ENCODE peak calls at places on chromosomes 2 and 18, in six cellular contexts. O is AG09309, C is right atrium auricular region, H is stomach, X is chondrocyte, E is dorsolateral prefrontal cortex. K is an unnamed sample.

GRCh38 chr2:41546031-41546430 is 501.8 kb upstream of the PKDCC start:
- DNase-seq in O (no peak), H (no peak), E (no peak), C (no peak), X (no peak), K (no peak)

GRCh38 chr18:60018801-60019462 is 119.1 kb downstream of the PMAIP1 start:
- DNase-seq in H (no peak), E (no peak), C (no peak), O (no peak), X (no peak), K (no peak)

GRCh38 chr2:149744845-149745244 is 157.3 kb upstream of the MMADHC start:
- DNase-seq in C (no peak), O (no peak), X (no peak), E (no peak), H (no peak), K (no peak)

GRCh38 chr2:20236496-20236895 is 11.6 kb upstream of the SDC1 start:
- DNase-seq in E (no peak), X (no peak), H (no peak), C (no peak), O (no peak), K (no peak)

GRCh38 chr2:131140581-131140980 is 35.4 kb downstream of the PLEKHB2 start:
- DNase-seq in C (no peak), H (no peak), X (no peak), O (no peak), E (no peak), K (no peak)

GRCh38 chr2:66575625-66576371 is 140.9 kb downstream of the MEIS1 start:
- DNase-seq in O (no peak), C (no peak), X (no peak), E (no peak), H (no peak), K (peak; percentile 80)

GRCh38 chr18:24497052-24497754 is 36.8 kb downstream of the HRH4 start:
- DNase-seq in O (peak; percentile 50), E (no peak), X (no peak), C (no peak), H (no peak), K (no peak)

GRCh38 chr2:63992061-63992685 is 27.1 kb downstream of the VPS54 start:
- DNase-seq in O (no peak), X (no peak), E (no peak), H (no peak), C (no peak), K (no peak)

GRCh38 chr2:204060896-204061640 is 124.5 kb downstream of the ICOS start:
- DNase-seq in O (no peak), H (no peak), X (no peak), E (no peak), C (no peak), K (no peak)

GRCh38 chr2:8119782-8120551 is 561.9 kb upstream of the ID2 start:
- DNase-seq in C (no peak), X (no peak), H (no peak), E (no peak), O (no peak), K (no peak)

GRCh38 chr2:19863303-19864041 is 38.3 kb downstream of the TTC32 start:
- DNase-seq in C (peak; percentile 82), H (peak; percentile 74), X (no peak), O (peak; percentile 4), E (peak; percentile 57), K (peak; percentile 78)

GRCh38 chr18:61322265-61322873 is 10.9 kb upstream of the CDH20 start:
- DNase-seq in C (no peak), H (peak; percentile 44), X (no peak), O (no peak), E (peak; percentile 75), K (peak; percentile 78)

GRCh38 chr2:33153008-33153407 is 206.3 kb downstream of the LTBP1 start:
- DNase-seq in E (no peak), C (no peak), X (no peak), O (no peak), H (no peak), K (no peak)

GRCh38 chr18:70673834-70674233 is 385.0 kb downstream of the SOCS6 start:
- DNase-seq in C (no peak), X (no peak), E (no peak), H (no peak), O (no peak), K (no peak)

GRCh38 chr2:98460573-98461560 is 16.2 kb downstream of the INPP4A start:
- DNase-seq in E (no peak), C (no peak), H (peak; percentile 32), X (no peak), O (no peak), K (no peak)

GRCh38 chr18:49980869-49981268 is 167.5 kb upstream of the ACAA2 start:
- DNase-seq in C (no peak), O (no peak), E (no peak), H (no peak), X (no peak), K (no peak)

GRCh38 chr2:158202151-158202778 is 100.6 kb downstream of the UPP2 start:
- DNase-seq in H (no peak), E (no peak), C (no peak), O (no peak), X (no peak), K (no peak)

GRCh38 chr18:53819174-53819573 is 405.3 kb downstream of the MBD2 start:
- DNase-seq in O (no peak), X (peak; percentile 39), C (no peak), H (no peak), E (no peak), K (no peak)

GRCh38 chr2:1899396-1899730 is 155.0 kb upstream of the PXDN start:
- DNase-seq in H (no peak), X (peak; percentile 75), C (no peak), O (no peak), E (no peak), K (no peak)

GRCh38 chr2:1898461-1899395 is 154.4 kb upstream of the PXDN start:
- DNase-seq in X (peak; percentile 81), O (no peak), E (no peak), C (no peak), H (no peak), K (no peak)

GRCh38 chr2:1900736-1901135 is 156.4 kb upstream of the PXDN start:
- DNase-seq in O (no peak), H (no peak), C (peak; percentile 40), X (peak; percentile 36), E (no peak), K (no peak)
- TF ChIP-seq CTCF in O (no peak), H (no peak), C (no peak), X (peak; percentile 31), E (peak; percentile 15), K (peak; percentile 54)

GRCh38 chr2:237064203-237065061 is 21.3 kb upstream of the COPS8 start:
- DNase-seq in O (no peak), H (no peak), C (no peak), E (no peak), X (no peak), K (no peak)

GRCh38 chr2:237065062-237065360 is 20.7 kb upstream of the COPS8 start:
- DNase-seq in O (no peak), H (no peak), C (no peak), X (no peak), E (no peak), K (no peak)

GRCh38 chr2:237072067-237072931 is 13.4 kb upstream of the COPS8 start:
- DNase-seq in X (no peak), C (peak; percentile 85), O (no peak), E (peak; percentile 65), H (peak; percentile 85), K (peak; percentile 88)

GRCh38 chr2:237073552-237073951 is 12.1 kb upstream of the COPS8 start:
- DNase-seq in O (no peak), C (no peak), X (no peak), H (no peak), E (no peak), K (no peak)

GRCh38 chr2:237067985-237068576 is 17.6 kb upstream of the COPS8 start:
- DNase-seq in C (no peak), O (no peak), E (no peak), H (no peak), X (no peak), K (no peak)
- TF ChIP-seq CTCF in C (no peak), O (no peak), E (no peak), H (no peak), X (peak; percentile 55), K (peak; percentile 22)

GRCh38 chr18:79393626-79394401 is 1.9 kb upstream of the NFATC1 start:
- DNase-seq in C (peak; percentile 96), O (no peak), H (peak; percentile 83), E (peak; percentile 45), X (peak; percentile 95), K (peak; percentile 76)
- TF ChIP-seq CTCF in C (no peak), O (no peak), H (no peak), E (no peak), X (no peak), K (no peak)

GRCh38 chr18:58044370-58045264 is 591 bp downstream of the NEDD4L start:
- DNase-seq in O (no peak), X (no peak), E (no peak), H (peak; percentile 52), C (peak; percentile 65), K (peak; percentile 76)
- TF ChIP-seq CTCF in O (no peak), X (peak; percentile 30), E (peak; percentile 27), H (no peak), C (no peak), K (peak; percentile 49)

GRCh38 chr2:236137066-236137465 is 31.1 kb downstream of the GBX2 start:
- DNase-seq in O (no peak), E (no peak), C (no peak), X (no peak), H (no peak), K (no peak)
- TF ChIP-seq CTCF in O (no peak), E (no peak), C (no peak), X (no peak), H (no peak), K (no peak)

K was measured in type B pancreatic cell.